ENCODE peak calls at places on chromosomes 11 and 22, in nine cellular contexts. R is HCT116, K is AG09319, S is Calu3, C is cardiac fibroblast, B is progenitor cell of endocrine pancreas, L is fibroblast of lung, V is dorsolateral prefrontal cortex, Q is bronchial epithelial cell. W is an unnamed sample.
A peak's percentile ranks its signal among the peaks of the same experiment; 100 is the strongest.

GRCh38 chr11:119026970-119027369 is 3.7 kb downstream of the SLC37A4 start:
- DNase-seq in V (no peak), R (no peak), C (no peak), Q (no peak), S (no peak), L (no peak), K (no peak), B (no peak), W (no peak)

GRCh38 chr22:23183107-23183698 is 2.9 kb downstream of the BCR start:
- DNase-seq in V (peak; percentile 82), Q (peak; percentile 51), S (peak; percentile 66), B (no peak), C (peak; percentile 51), K (peak; percentile 15), L (peak; percentile 59), R (no peak), W (peak; percentile 47)

GRCh38 chr22:20571531-20572007 is 64.2 kb downstream of the MED15 start:
- DNase-seq in L (peak; percentile 32), V (no peak), S (peak; percentile 33), Q (no peak), C (peak; percentile 53), K (no peak), B (no peak), R (no peak), W (peak; percentile 53)

GRCh38 chr22:33853200-33854097 is 66.8 kb downstream of the LARGE1 start:
- DNase-seq in Q (peak; percentile 48), R (no peak), K (peak; percentile 51), S (peak; percentile 64), L (peak; percentile 81), V (peak; percentile 64), C (peak; percentile 84), B (no peak), W (peak; percentile 56)

GRCh38 chr11:17415523-17416104 is 27.2 kb upstream of the KCNJ11 start:
- DNase-seq in K (no peak), L (no peak), V (no peak), C (no peak), R (no peak), Q (no peak), B (no peak), S (no peak), W (no peak)

GRCh38 chr11:103730151-103730940 is 306.1 kb upstream of the DDI1 start:
- DNase-seq in S (no peak), Q (peak; percentile 14), L (peak; percentile 63), B (no peak), K (no peak), C (peak; percentile 43), V (no peak), R (no peak), W (no peak)

GRCh38 chr11:70159612-70160570 is 43.2 kb upstream of the FADD start:
- DNase-seq in R (peak; percentile 77), Q (peak; percentile 87), K (peak; percentile 22), B (no peak), L (peak; percentile 8), V (no peak), C (no peak), S (peak; percentile 89), W (peak; percentile 97)

GRCh38 chr11:93895106-93895862 is 44.9 kb upstream of the VSTM5 start:
- DNase-seq in B (no peak), V (peak; percentile 43), Q (peak; percentile 72), R (peak; percentile 59), S (peak; percentile 32), C (peak; percentile 80), K (peak; percentile 68), L (peak; percentile 75), W (peak; percentile 73)

GRCh38 chr11:82858556-82859091 is 41.6 kb downstream of the PRCP start:
- DNase-seq in L (peak; percentile 63), K (peak; percentile 3), B (no peak), R (no peak), Q (peak; percentile 48), S (peak; percentile 30), C (peak; percentile 79), V (no peak), W (peak; percentile 55)

GRCh38 chr11:113593698-113594308 is 112.3 kb downstream of the TMPRSS5 start:
- DNase-seq in B (no peak), V (no peak), C (no peak), Q (no peak), K (no peak), R (no peak), S (no peak), L (no peak), W (no peak)

GRCh38 chr11:23021287-23021863 is 161.1 kb upstream of the CCDC179 start:
- DNase-seq in B (no peak), S (peak; percentile 34), V (peak; percentile 27), Q (peak; percentile 15), K (no peak), R (no peak), C (peak; percentile 36), L (peak; percentile 50), W (peak; percentile 9)
- TF ChIP-seq CTCF in B (peak; percentile 81), S (peak; percentile 64), V (peak; percentile 53), Q (peak; percentile 54), K (peak; percentile 77), R (peak; percentile 47), C (peak; percentile 56), L (peak; percentile 81), W (peak; percentile 45)

GRCh38 chr11:73411031-73411430 is 34.8 kb downstream of the RELT start:
- DNase-seq in K (no peak), V (no peak), Q (no peak), R (no peak), L (no peak), B (no peak), C (no peak), S (no peak), W (no peak)
- TF ChIP-seq CTCF in K (no peak), V (no peak), Q (no peak), R (no peak), L (no peak), B (no peak), C (no peak), S (no peak), W (no peak)

DNA sequence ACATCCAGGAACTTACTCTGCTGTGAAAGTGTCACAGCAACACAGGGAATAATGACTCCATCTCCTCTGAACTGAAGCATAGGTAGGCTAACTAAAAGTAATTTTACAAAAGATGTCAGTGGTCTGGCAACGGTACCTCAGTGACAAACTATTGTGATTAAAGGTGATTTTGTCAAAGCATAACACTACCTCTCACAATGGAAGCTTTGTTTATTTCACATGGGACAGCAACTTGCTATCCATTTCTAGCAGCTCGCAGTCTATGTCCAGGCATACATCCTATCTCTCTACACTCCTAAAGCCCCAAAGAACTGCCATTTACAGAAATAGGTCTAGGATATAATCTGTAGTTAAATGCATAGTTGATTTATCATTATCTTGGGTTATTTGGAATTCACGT is 163.0 kb downstream of the KIRREL3 start:
- DNase-seq in V (no peak), K (no peak), S (no peak), R (no peak), Q (no peak), B (no peak), C (no peak), L (no peak), W (no peak)
- TF ChIP-seq CTCF in V (no peak), K (no peak), S (no peak), R (no peak), Q (no peak), B (no peak), C (no peak), L (no peak), W (no peak)

GRCh38 chr11:7167976-7168740 is 79.4 kb downstream of the RBMXL2 start:
- DNase-seq in S (no peak), Q (no peak), V (no peak), R (no peak), B (no peak), K (no peak), L (no peak), C (no peak), W (no peak)
- TF ChIP-seq CTCF in S (no peak), Q (no peak), V (no peak), R (peak; percentile 51), B (peak; percentile 19), K (no peak), L (no peak), C (peak; percentile 1), W (no peak)

GRCh38 chr11:106306942-106307341 is 229.5 kb downstream of the AASDHPPT start:
- DNase-seq in S (no peak), V (no peak), R (no peak), L (peak; percentile 23), K (no peak), B (no peak), C (peak; percentile 27), Q (no peak), W (peak; percentile 33)
- TF ChIP-seq CTCF in S (no peak), V (no peak), R (peak; percentile 25), L (no peak), K (peak; percentile 16), B (no peak), C (peak; percentile 22), Q (no peak), W (no peak)

DNA sequence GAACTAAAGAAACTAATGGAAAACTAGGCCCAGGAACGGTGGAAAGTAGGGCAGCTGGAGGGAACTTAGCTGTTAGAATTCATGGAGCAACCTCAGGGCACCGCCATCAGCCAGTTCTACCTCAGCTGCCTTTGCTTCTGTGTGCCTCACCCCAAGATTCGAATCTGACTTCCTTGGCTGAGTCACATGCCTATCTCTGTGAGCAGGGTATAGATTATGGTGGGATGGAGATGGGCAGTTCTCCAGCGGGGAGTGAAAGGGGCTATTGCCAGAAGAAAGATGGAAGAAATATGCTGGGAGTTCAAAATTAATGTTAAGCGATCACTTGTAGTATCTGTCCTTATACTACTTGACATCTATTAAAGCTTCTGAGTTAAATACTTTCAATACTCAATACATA is 18.9 kb upstream of the VWA5A start:
- DNase-seq in S (no peak), L (no peak), K (no peak), R (no peak), C (no peak), V (no peak), B (no peak), Q (no peak), W (no peak)
- TF ChIP-seq CTCF in S (no peak), L (no peak), K (no peak), R (no peak), C (no peak), V (no peak), B (no peak), Q (no peak), W (no peak)

DNA sequence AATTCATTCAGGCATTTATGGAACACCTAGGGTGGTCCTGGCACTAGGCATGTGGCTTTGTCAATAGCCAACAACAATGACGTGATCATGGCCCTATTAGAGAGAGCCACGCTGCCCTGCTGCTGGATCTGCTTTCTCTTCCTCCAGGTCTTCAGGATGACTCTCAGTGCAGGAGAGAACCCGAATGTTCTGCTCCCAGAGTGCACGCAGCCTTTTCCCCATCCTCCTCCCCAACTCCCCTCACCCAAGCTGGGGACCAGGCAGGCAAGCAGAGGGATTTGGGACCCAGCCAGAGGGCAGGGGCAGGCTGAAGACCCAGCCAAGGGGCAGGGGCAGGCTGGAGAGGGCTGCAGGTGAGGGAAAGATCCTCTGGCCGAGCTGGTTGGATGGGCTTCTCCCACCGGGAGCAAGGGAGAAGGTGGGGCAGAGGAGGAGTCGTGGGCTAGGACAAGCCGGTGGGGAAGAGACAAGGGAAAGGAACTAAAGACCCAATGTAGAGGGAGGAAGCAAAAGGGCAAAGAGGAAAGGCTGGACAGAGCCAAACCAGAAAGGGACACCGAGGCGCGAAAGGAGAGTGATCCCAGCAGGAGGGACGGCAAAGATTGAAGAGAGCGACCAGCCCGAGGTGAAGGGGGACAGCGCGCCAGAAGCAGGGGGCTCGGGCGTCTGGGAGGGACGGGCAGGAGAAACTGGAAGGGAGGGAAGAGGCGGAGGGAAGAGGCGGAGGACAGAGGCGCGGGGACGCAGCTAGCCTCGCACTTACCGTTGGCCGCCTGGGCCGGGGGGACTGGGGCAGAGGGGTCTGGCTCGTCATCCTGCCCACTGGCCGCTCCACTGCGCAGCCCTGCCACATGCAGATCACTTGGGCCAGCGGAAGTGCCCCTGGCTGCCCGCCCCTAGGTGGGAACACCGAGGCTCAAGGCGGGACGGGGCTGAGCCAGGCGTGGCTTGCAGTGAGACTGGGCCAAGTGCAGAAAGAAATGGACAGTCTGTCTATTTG is at the start of gene KCTD14:
- DNase-seq in K (no peak), Q (no peak), C (peak; percentile 11), B (peak; percentile 11), L (no peak), R (no peak), V (no peak), S (peak; percentile 74), W (peak; percentile 35)
- TF ChIP-seq CTCF in K (no peak), Q (no peak), C (no peak), B (no peak), L (no peak), R (no peak), V (no peak), S (no peak), W (no peak)

W was measured in MCF 10A.